ENCODE peak calls at places on chromosomes 1 and 21, in five cellular contexts. F is epithelial cell of proximal tubule, I is ecto neural progenitor cell, E is aorta, Q is RWPE1. A is an unnamed sample.

GRCh38 chr1:25065246-25066238 is 135.5 kb upstream of the RUNX3 start:
- DNase-seq in F (no peak), Q (no peak), I (no peak), E (peak), A (no peak)

GRCh38 chr1:10046356-10047085 is 13.8 kb downstream of the UBE4B start:
- DNase-seq in E (no peak), Q (no peak), I (no peak), F (no peak), A (no peak)

GRCh38 chr1:176696109-176696508 is 233.1 kb downstream of the PAPPA2 start:
- DNase-seq in Q (peak), F (peak), I (no peak), E (no peak), A (no peak)

GRCh38 chr1:113191579-113192076 is 118.6 kb downstream of the LRIG2 start:
- DNase-seq in I (no peak), F (no peak), E (no peak), Q (no peak), A (no peak)

GRCh38 chr1:2321258-2321657 is 70.1 kb downstream of the MORN1 start:
- DNase-seq in E (no peak), Q (no peak), F (no peak), I (no peak), A (no peak)

GRCh38 chr1:93804412-93804811 is 74.6 kb downstream of the DNTTIP2 start:
- DNase-seq in E (no peak), Q (peak), F (no peak), I (no peak), A (no peak)

GRCh38 chr1:5921671-5922070 is 70.6 kb downstream of the NPHP4 start:
- DNase-seq in Q (no peak), I (peak), E (no peak), F (no peak), A (no peak)

GRCh38 chr1:168585191-168585590 is 8.8 kb downstream of the XCL1 start:
- DNase-seq in E (no peak), Q (peak), F (peak), I (no peak), A (no peak)

GRCh38 chr1:109959974-109960744 is 24.4 kb upstream of the AHCYL1 start:
- DNase-seq in I (peak), E (no peak), F (peak), Q (peak), A (peak)

GRCh38 chr1:36715797-36716196 is 233.1 kb upstream of the CSF3R start:
- DNase-seq in I (no peak), F (no peak), E (peak), Q (no peak), A (no peak)

GRCh38 chr1:26710811-26711210 is 15.0 kb downstream of the ARID1A start:
- DNase-seq in F (no peak), E (no peak), Q (no peak), I (no peak), A (no peak)

GRCh38 chr1:9413877-9414213 is 121.2 kb downstream of the SPSB1 start:
- DNase-seq in Q (no peak), F (no peak), E (peak), I (no peak), A (no peak)

GRCh38 chr1:180981596-180982387 is 40.9 kb downstream of the STX6 start:
- DNase-seq in E (no peak), Q (no peak), I (no peak), F (no peak), A (no peak)

GRCh38 chr1:2314803-2315710 is 76.3 kb downstream of the MORN1 start:
- DNase-seq in F (no peak), E (peak), Q (peak), I (peak), A (peak)

GRCh38 chr1:176494436-176494835 is 31.5 kb downstream of the PAPPA2 start:
- DNase-seq in Q (no peak), I (no peak), F (no peak), E (no peak), A (no peak)

GRCh38 chr1:226082959-226083302 is 20.4 kb downstream of the H3-3A start:
- DNase-seq in Q (no peak), I (peak), F (no peak), E (peak), A (no peak)

GRCh38 chr1:203627819-203628184 is 1.2 kb downstream of the ATP2B4 start:
- DNase-seq in F (no peak), Q (no peak), I (no peak), E (peak), A (no peak)

GRCh38 chr21:15210235-15210678 is 145.5 kb upstream of the NRIP1 start:
- DNase-seq in Q (peak), I (peak), F (no peak), E (peak), A (peak)

A was measured in HepG2.